ENCODE peak calls at places on chromosomes 7 and 10, in four cellular contexts. R, K, C and N are unnamed samples.
A peak's percentile ranks its signal among the peaks of the same experiment; 100 is the strongest.

GRCh38 chr10:47278152-47278473 is 21.9 kb upstream of the GDF10 start:
- DNase-seq in R (no peak), K (no peak), C (no peak), N (no peak)

GRCh38 chr10:6619663-6620062 is 39.6 kb upstream of the PRKCQ start:
- DNase-seq in R (no peak), K (no peak), C (no peak), N (no peak)

GRCh38 chr10:96512997-96513685 is 585 bp downstream of the TLL2 start:
- DNase-seq in R (no peak), K (peak; percentile 65), C (no peak), N (no peak)

GRCh38 chr7:158252837-158253669 is 334.6 kb downstream of the PTPRN2 start:
- DNase-seq in R (no peak), K (peak; percentile 11), C (no peak), N (no peak)

GRCh38 chr7:83465643-83466042 is 183.3 kb downstream of the SEMA3E start:
- DNase-seq in R (no peak), K (no peak), C (no peak), N (no peak)

GRCh38 chr10:688287-688620 is 1.2 kb downstream of the DIP2C start:
- DNase-seq in R (no peak), K (no peak), C (no peak), N (no peak)

GRCh38 chr7:46003896-46004875 is 83.1 kb upstream of the IGFBP3 start:
- DNase-seq in R (no peak), K (no peak), C (no peak), N (no peak)

GRCh38 chr7:78095549-78095948 is 297.0 kb downstream of the PHTF2 start:
- DNase-seq in R (no peak), K (no peak), C (no peak), N (no peak)

GRCh38 chr10:119388849-119389345 is 153.6 kb downstream of the RGS10 start:
- DNase-seq in R (no peak), K (no peak), C (no peak), N (no peak)

GRCh38 chr10:71568896-71569492 is 150.6 kb downstream of the C10orf105 start:
- DNase-seq in R (no peak), K (no peak), C (no peak), N (no peak)

GRCh38 chr7:13071999-13072398 is 384.6 kb downstream of the ARL4A start:
- DNase-seq in R (no peak), K (no peak), C (no peak), N (no peak)

GRCh38 chr10:13458107-13458761 is 70.6 kb downstream of the BEND7 start:
- DNase-seq in R (no peak), K (no peak), C (no peak), N (no peak)

GRCh38 chr7:132141109-132141508 is 435.2 kb downstream of the PLXNA4 start:
- DNase-seq in R (no peak), K (no peak), C (no peak), N (no peak)

GRCh38 chr10:125000366-125001312 is 58.7 kb downstream of the ZRANB1 start:
- DNase-seq in R (no peak), K (peak; percentile 83), C (no peak), N (no peak)

GRCh38 chr7:95636140-95636539 is 39.8 kb upstream of the PDK4 start:
- DNase-seq in R (no peak), K (no peak), C (no peak), N (no peak)

GRCh38 chr7:75639071-75639892 is 99.5 kb downstream of the HIP1 start:
- DNase-seq in R (no peak), K (peak; percentile 93), C (peak; percentile 93), N (no peak)
- TF ChIP-seq NFIC in R (no peak), K (no peak), C (no peak), N (no peak)

GRCh38 chr7:30143748-30144251 is 9.0 kb downstream of the MTURN start:
- DNase-seq in R (no peak), K (no peak), C (no peak), N (no peak)
- TF ChIP-seq NFIC in R (no peak), K (peak; percentile 66), C (peak; percentile 86), N (no peak)

DNA sequence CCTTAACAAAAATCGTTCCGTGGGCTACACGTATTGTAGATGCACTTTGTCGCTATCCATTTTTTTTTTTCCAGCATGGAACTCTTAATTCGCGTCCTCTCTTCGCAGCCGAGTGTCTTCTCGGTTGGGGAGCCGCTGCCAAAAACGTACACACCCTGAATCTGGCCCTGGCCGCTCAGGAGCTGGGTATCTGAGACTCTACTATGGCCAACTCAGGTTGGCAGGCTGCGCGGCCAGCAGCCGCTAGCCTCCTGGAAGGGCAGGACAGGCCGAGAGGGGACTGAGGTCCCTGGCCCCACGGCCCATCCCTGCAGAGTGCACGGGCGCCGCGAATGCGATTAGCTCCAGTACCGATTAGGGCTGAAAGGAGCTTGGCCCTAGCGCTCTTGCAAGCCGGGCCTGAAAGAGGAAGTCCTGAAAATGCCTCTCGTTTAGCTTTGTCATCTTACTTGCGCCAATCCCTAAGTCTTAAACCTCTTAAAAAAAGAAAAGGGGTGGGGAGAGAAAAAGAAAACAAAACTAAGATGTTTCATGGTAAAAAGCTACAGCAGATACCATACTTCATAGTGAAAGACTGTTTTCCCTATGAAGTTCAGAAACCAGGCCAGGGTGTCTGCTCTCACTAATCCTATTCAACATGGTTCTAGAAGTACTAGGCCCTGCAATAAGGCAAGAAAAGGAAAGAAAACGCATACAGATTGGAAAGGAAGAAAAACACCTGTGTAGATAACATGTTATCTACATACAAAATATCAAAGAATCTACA is 113.2 kb upstream of the RHEB start:
- DNase-seq in R (peak; percentile 77), K (no peak), C (no peak), N (no peak)
- TF ChIP-seq NFIC in R (peak; percentile 37), K (no peak), C (no peak), N (no peak)

GRCh38 chr7:69645683-69646082 is 47.4 kb downstream of the AUTS2 start:
- DNase-seq in R (no peak), K (no peak), C (no peak), N (no peak)

GRCh38 chr7:69638674-69639073 is 40.4 kb downstream of the AUTS2 start:
- DNase-seq in R (no peak), K (no peak), C (no peak), N (no peak)

GRCh38 chr7:69640216-69640615 is 41.9 kb downstream of the AUTS2 start:
- DNase-seq in R (no peak), K (no peak), C (no peak), N (no peak)

GRCh38 chr7:69643708-69644445 is 45.6 kb downstream of the AUTS2 start:
- DNase-seq in R (no peak), K (no peak), C (no peak), N (peak; percentile 1)

DNA sequence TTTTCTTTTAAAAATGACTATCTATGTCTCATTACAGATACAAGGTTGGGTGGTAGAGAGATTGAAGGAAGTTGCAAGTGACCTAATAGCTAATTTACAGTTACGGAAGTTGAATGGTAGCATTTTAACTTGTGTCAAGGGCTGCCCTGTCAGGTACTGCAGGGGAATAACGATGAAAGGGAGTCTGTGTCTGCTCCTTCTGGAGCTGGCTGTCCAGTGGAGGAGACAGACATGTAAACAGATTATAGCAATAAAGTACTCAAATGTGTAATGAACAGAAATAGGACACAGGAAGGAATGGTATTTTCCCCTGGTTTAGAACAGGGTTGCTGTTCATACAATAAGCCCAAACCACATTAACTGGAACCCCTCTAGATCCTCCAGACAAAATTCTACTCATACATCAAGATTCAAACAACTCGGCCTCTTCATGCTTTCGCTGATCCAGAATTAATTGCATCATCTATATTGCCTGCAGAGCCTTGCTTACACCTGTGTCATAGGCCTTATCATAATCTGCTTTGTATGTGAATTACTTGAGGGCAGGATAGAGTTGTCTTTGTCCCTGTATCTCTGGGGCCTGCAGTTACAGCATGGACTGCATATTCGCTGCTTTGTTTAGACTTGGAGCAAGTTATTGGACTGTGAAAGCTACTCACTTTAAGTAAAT is 42.8 kb downstream of the AUTS2 start:
- DNase-seq in R (no peak), K (no peak), C (no peak), N (no peak)
- TF ChIP-seq NFIC in R (no peak), K (no peak), C (no peak), N (no peak)

GRCh38 chr10:58666024-58666423 is 153.4 kb downstream of the BICC1 start:
- DNase-seq in R (no peak), K (no peak), C (no peak), N (peak; percentile 71)

GRCh38 chr10:58661902-58662301 is 149.2 kb downstream of the BICC1 start:
- DNase-seq in R (no peak), K (no peak), C (no peak), N (no peak)

GRCh38 chr10:58667658-58668310 is 155.1 kb downstream of the BICC1 start:
- DNase-seq in R (no peak), K (no peak), C (no peak), N (no peak)

GRCh38 chr10:58662314-58662713 is 149.6 kb downstream of the BICC1 start:
- DNase-seq in R (no peak), K (no peak), C (no peak), N (peak; percentile 89)

GRCh38 chr10:58665361-58665760 is 152.7 kb downstream of the BICC1 start:
- DNase-seq in R (no peak), K (no peak), C (no peak), N (no peak)
- TF ChIP-seq NFIC in R (no peak), K (no peak), C (no peak), N (no peak)

GRCh38 chr10:58919927-58920654 is 256.4 kb upstream of the PHYHIPL start:
- DNase-seq in R (no peak), K (no peak), C (no peak), N (peak; percentile 12)
- TF ChIP-seq NFIC in R (no peak), K (peak; percentile 11), C (no peak), N (no peak)

GRCh38 chr7:784971-785370 is 47.3 kb upstream of the SUN1 start:
- DNase-seq in R (no peak), K (no peak), C (no peak), N (no peak)

GRCh38 chr7:783556-784490 is 48.5 kb upstream of the SUN1 start:
- DNase-seq in R (no peak), K (no peak), C (no peak), N (no peak)

GRCh38 chr7:785416-785815 is 46.9 kb upstream of the SUN1 start:
- DNase-seq in R (no peak), K (no peak), C (no peak), N (no peak)

GRCh38 chr7:787332-788240 is 44.7 kb upstream of the SUN1 start:
- DNase-seq in R (no peak), K (no peak), C (no peak), N (no peak)

GRCh38 chr7:786472-787255 is 45.6 kb upstream of the SUN1 start:
- DNase-seq in R (no peak), K (peak; percentile 95), C (peak; percentile 85), N (peak; percentile 39)
- TF ChIP-seq NFIC in R (no peak), K (no peak), C (no peak), N (no peak)

DNA sequence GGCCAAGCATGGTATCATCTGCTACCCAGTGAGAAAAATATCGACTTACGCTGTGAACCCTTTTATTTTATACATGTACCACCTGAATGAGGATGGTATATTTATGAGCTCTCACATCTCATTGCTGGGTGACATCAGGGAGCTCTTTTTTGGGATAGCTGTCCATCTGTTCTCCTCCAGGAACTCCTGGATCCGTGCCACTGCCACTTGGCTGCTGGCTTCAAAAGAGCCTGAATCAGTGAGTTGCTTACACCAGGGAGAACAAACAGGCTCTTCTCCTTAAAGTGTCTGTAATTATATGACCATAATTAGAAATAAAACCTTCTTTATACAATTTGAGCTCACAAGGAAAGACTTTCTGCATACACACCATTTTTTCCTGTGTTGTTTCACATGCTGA is 106.2 kb downstream of the KAT6B start:
- DNase-seq in R (no peak), K (no peak), C (no peak), N (no peak)
- TF ChIP-seq NFIC in R (no peak), K (no peak), C (no peak), N (no peak)